ENCODE peak calls at places on chromosomes 3 and 15, in seven cellular contexts. F is body of pancreas; Z is esophagus squamous epithelium; S is BE2C; U is CD8-positive, alpha-beta T cell; X is adrenal gland; P is PC-3. V is an unnamed sample.
A peak's percentile ranks its signal among the peaks of the same experiment; 100 is the strongest.

GRCh38 chr3:76107935-76108570 is 322.7 kb upstream of the ZNF717 start:
- DNase-seq in F (no peak), Z (no peak), S (peak; percentile 18), U (no peak), X (peak; percentile 15), P (peak; percentile 72), V (peak; percentile 11)

GRCh38 chr3:99999541-99999940 is 114.8 kb downstream of the FILIP1L start:
- DNase-seq in F (no peak), Z (no peak), S (no peak), U (no peak), X (no peak), P (no peak), V (no peak)

GRCh38 chr3:165254812-165255211 is 58.6 kb upstream of the SLITRK3 start:
- DNase-seq in F (no peak), Z (no peak), S (peak; percentile 36), U (no peak), X (no peak), P (peak; percentile 69), V (peak; percentile 48)

GRCh38 chr3:39752751-39753150 is 56.7 kb upstream of the MYRIP start:
- DNase-seq in F (no peak), Z (no peak), S (peak; percentile 52), U (no peak), X (no peak), P (no peak), V (no peak)

GRCh38 chr3:58084788-58085543 is 76.7 kb downstream of the FLNB start:
- DNase-seq in F (no peak), Z (no peak), S (no peak), U (no peak), X (no peak), P (no peak), V (no peak)

GRCh38 chr3:197613187-197613586 is 57.4 kb upstream of the BDH1 start:
- DNase-seq in F (no peak), Z (no peak), S (no peak), U (no peak), X (no peak), P (no peak), V (no peak)

GRCh38 chr3:87120850-87121249 is 106.3 kb upstream of the CHMP2B start:
- DNase-seq in F (no peak), Z (no peak), S (no peak), U (no peak), X (no peak), P (no peak), V (peak; percentile 90)

GRCh38 chr3:193662757-193663322 is 69.8 kb downstream of the OPA1 start:
- DNase-seq in F (no peak), Z (no peak), S (no peak), U (no peak), X (no peak), P (no peak), V (no peak)

GRCh38 chr3:115961390-115961789 is 338.1 kb downstream of the GAP43 start:
- DNase-seq in F (no peak), Z (no peak), S (no peak), U (no peak), X (no peak), P (no peak), V (no peak)

GRCh38 chr15:26889298-26889898 is 22.5 kb downstream of the GABRA5 start:
- DNase-seq in F (peak; percentile 67), Z (no peak), S (peak; percentile 67), U (peak; percentile 27), X (peak; percentile 65), P (peak; percentile 83), V (peak; percentile 79)

GRCh38 chr3:144403040-144403457 is 431.4 kb downstream of the DIPK2A start:
- DNase-seq in F (no peak), Z (no peak), S (no peak), U (no peak), X (peak; percentile 25), P (peak; percentile 44), V (no peak)

GRCh38 chr15:89200182-89200581 is 21.2 kb downstream of the RLBP1 start:
- DNase-seq in F (no peak), Z (no peak), S (no peak), U (no peak), X (no peak), P (no peak), V (no peak)

GRCh38 chr15:101255615-101256350 is 3.9 kb upstream of the CHSY1 start:
- DNase-seq in F (no peak), Z (no peak), S (peak; percentile 44), U (no peak), X (peak; percentile 82), P (no peak), V (peak; percentile 65)

GRCh38 chr15:69853572-69853971 is 244.1 kb downstream of the TLE3 start:
- DNase-seq in F (no peak), Z (no peak), S (no peak), U (no peak), X (no peak), P (peak; percentile 93), V (no peak)

GRCh38 chr3:71928215-71928614 is 143.3 kb upstream of the PROK2 start:
- DNase-seq in F (no peak), Z (no peak), S (no peak), U (no peak), X (no peak), P (no peak), V (no peak)

GRCh38 chr15:54428596-54428995 is 450.4 kb downstream of the UNC13C start:
- DNase-seq in F (no peak), Z (no peak), S (no peak), U (no peak), X (no peak), P (no peak), V (no peak)

GRCh38 chr3:37324752-37325407 is 150.5 kb upstream of the LRRFIP2 start:
- DNase-seq in F (no peak), Z (no peak), S (no peak), U (no peak), X (no peak), P (no peak), V (no peak)

GRCh38 chr3:69869643-69870042 is 129.9 kb upstream of the SAMMSON start:
- DNase-seq in F (no peak), Z (no peak), S (no peak), U (no peak), X (no peak), P (no peak), V (no peak)

GRCh38 chr3:12944413-12944812 is 103.0 kb upstream of the RPL32 start:
- DNase-seq in F (no peak), Z (no peak), S (no peak), U (no peak), X (no peak), P (no peak), V (no peak)

GRCh38 chr3:8324727-8325126 is 176.9 kb upstream of the LMCD1 start:
- DNase-seq in F (no peak), Z (no peak), S (peak; percentile 49), U (peak; percentile 40), X (peak; percentile 50), P (peak; percentile 58), V (peak; percentile 34)

GRCh38 chr3:29281265-29282228 is 676 bp downstream of the RBMS3 start:
- DNase-seq in F (no peak), Z (no peak), S (peak; percentile 52), U (no peak), X (peak; percentile 34), P (peak; percentile 30), V (peak; percentile 57)

GRCh38 chr3:72816843-72817485 is 31.3 kb downstream of the SHQ1 start:
- DNase-seq in F (no peak), Z (no peak), S (no peak), U (no peak), X (no peak), P (no peak), V (no peak)

GRCh38 chr3:66378256-66378655 is 122.6 kb downstream of the LRIG1 start:
- DNase-seq in F (no peak), Z (no peak), S (peak; percentile 27), U (peak; percentile 15), X (no peak), P (peak; percentile 10), V (peak; percentile 24)

GRCh38 chr3:17151598-17152373 is 267.0 kb downstream of the PLCL2 start:
- DNase-seq in F (no peak), Z (peak; percentile 1), S (no peak), U (peak; percentile 56), X (peak; percentile 79), P (no peak), V (no peak)

GRCh38 chr3:50408445-50408953 is 49.2 kb upstream of the TMEM115 start:
- DNase-seq in F (no peak), Z (no peak), S (no peak), U (no peak), X (no peak), P (no peak), V (no peak)

GRCh38 chr3:184466413-184466960 is 86.6 kb downstream of the CHRD start:
- DNase-seq in F (peak; percentile 12), Z (no peak), S (peak; percentile 28), U (no peak), X (peak; percentile 82), P (no peak), V (peak; percentile 26)

GRCh38 chr15:55574096-55574495 is 14.0 kb downstream of the PYGO1 start:
- DNase-seq in F (no peak), Z (no peak), S (no peak), U (no peak), X (no peak), P (peak; percentile 45), V (no peak)

DNA sequence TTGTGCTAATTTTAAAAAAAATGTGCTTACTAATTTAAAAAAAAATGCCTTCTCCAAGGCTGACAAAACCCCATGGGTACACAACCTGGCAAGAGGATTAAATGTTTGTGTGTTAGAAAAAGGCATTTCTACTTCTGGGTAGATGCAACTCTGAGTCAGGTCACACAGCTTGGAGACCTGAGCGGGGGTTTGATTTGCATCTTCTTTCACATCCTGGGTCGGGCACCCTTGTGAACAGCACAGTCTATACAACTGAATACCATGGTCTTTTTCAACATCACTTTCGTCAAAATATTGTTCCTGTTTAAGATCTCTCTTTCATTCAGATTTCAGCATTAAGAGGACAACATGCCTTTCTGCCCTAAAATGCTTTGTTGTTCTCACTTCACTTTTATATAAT is 267.2 kb downstream of the CHL1 start:
- DNase-seq in F (no peak), Z (no peak), S (no peak), U (no peak), X (no peak), P (no peak), V (no peak)
- H3K9me3 ChIP-seq in F (no peaks in the 10 kb centered on the region), Z (no peaks in the 10 kb centered on the region), S (no peaks in the 10 kb centered on the region), U (no peaks in the 10 kb centered on the region), X (no peaks in the 10 kb centered on the region), P (peaks cover 6% of the 10 kb centered on the region), V (no peaks in the 10 kb centered on the region)

GRCh38 chr3:44058022-44058867 is 183.4 kb upstream of the TOPAZ1 start:
- DNase-seq in F (no peak), Z (no peak), S (no peak), U (peak; percentile 14), X (no peak), P (peak; percentile 67), V (no peak)
- H3K27me3 ChIP-seq in F (no peaks in the 10 kb centered on the region), Z (no peaks in the 10 kb centered on the region), S (no peaks in the 10 kb centered on the region), U (no peaks in the 10 kb centered on the region), X (peaks cover 5% of the 10 kb centered on the region), P (no peaks in the 10 kb centered on the region), V (no peaks in the 10 kb centered on the region)

DNA sequence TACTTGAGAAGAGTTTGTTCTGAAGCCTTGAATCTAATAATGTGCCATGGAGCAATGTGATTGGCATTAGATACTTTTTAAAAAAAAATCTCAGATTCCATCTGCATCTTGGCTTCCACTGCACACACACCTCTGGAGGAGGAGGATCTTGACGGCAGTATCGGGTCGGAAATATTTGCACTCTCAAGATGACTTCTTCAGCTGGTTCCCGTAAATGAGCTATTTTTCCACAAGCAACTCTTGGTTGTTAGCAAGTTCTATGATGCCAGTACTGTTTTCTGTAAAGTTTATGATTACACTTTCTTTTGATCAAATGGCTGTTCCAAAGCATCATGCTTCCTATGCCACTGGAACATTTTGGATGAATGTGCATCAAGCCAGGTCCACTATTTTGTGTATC is 43.7 kb downstream of the CCR3 start:
- DNase-seq in F (no peak), Z (no peak), S (no peak), U (no peak), X (no peak), P (no peak), V (no peak)
- H3K4me3 ChIP-seq in F (no peak overlapping the region), Z (no peak overlapping the region), S (no peak overlapping the region), U (no peak overlapping the region), X (no peak overlapping the region), P (no peak overlapping the region), V (no peak overlapping the region)

GRCh38 chr3:138642927-138643253 is 34.3 kb downstream of the FAIM start:
- DNase-seq in F (no peak), Z (no peak), S (no peak), U (no peak), X (no peak), P (no peak), V (no peak)
- H3K9me3 ChIP-seq in F (no peaks in the 10 kb centered on the region), Z (peaks cover 37% of the 10 kb centered on the region), S (no peaks in the 10 kb centered on the region), U (peaks cover 10% of the 10 kb centered on the region), X (peaks cover 17% of the 10 kb centered on the region), P (no peaks in the 10 kb centered on the region), V (peaks cover 7% of the 10 kb centered on the region)

V was measured in SJCRH30.